ENCODE peak calls at places on chromosomes 7 and 10, in four cellular contexts. One of them, this sample, is unnamed.

GRCh38 chr10:71981024-71981867 is 17.1 kb downstream of the CHST3 start:
- DNase-seq in SK-N-SH: peak; percentile 47
- DNase-seq in mammary epithelial cell: peak; percentile 60
- DNase-seq in CD4-positive, alpha-beta T cell: no peak
- DNase-seq in this sample: no peak

GRCh38 chr10:104521901-104522827 is 118.9 kb upstream of the SORCS3 start:
- DNase-seq in SK-N-SH: peak; percentile 63
- DNase-seq in mammary epithelial cell: no peak
- DNase-seq in CD4-positive, alpha-beta T cell: no peak
- DNase-seq in this sample: no peak

GRCh38 chr7:44376429-44377133 is 51.2 kb upstream of the CAMK2B start:
- DNase-seq in SK-N-SH: peak; percentile 31
- DNase-seq in mammary epithelial cell: no peak
- DNase-seq in CD4-positive, alpha-beta T cell: no peak
- DNase-seq in this sample: no peak

GRCh38 chr10:44975487-44976331 is 2.9 kb downstream of the DEPP1 start:
- DNase-seq in SK-N-SH: no peak
- DNase-seq in mammary epithelial cell: peak; percentile 90
- DNase-seq in CD4-positive, alpha-beta T cell: no peak
- DNase-seq in this sample: no peak

GRCh38 chr10:111990734-111991133 is 192.8 kb downstream of the GPAM start:
- DNase-seq in SK-N-SH: peak; percentile 28
- DNase-seq in mammary epithelial cell: no peak
- DNase-seq in CD4-positive, alpha-beta T cell: no peak
- DNase-seq in this sample: no peak

GRCh38 chr10:60139798-60140566 is 233.6 kb upstream of the CCDC6 start:
- DNase-seq in SK-N-SH: no peak
- DNase-seq in mammary epithelial cell: peak; percentile 49
- DNase-seq in CD4-positive, alpha-beta T cell: no peak
- DNase-seq in this sample: no peak

GRCh38 chr10:15370741-15371701 is at the start of gene FAM171A1:
- DNase-seq in SK-N-SH: peak; percentile 93
- DNase-seq in mammary epithelial cell: peak; percentile 56
- DNase-seq in CD4-positive, alpha-beta T cell: peak; percentile 56
- DNase-seq in this sample: no peak

GRCh38 chr10:73910401-73910763 is 550 bp upstream of the PLAU start:
- DNase-seq in SK-N-SH: peak; percentile 56
- DNase-seq in mammary epithelial cell: peak; percentile 61
- DNase-seq in CD4-positive, alpha-beta T cell: no peak
- DNase-seq in this sample: no peak

GRCh38 chr7:137981668-137982067 is 20.2 kb downstream of the CREB3L2 start:
- DNase-seq in SK-N-SH: no peak
- DNase-seq in mammary epithelial cell: no peak
- DNase-seq in CD4-positive, alpha-beta T cell: no peak
- DNase-seq in this sample: no peak

GRCh38 chr7:25216837-25217236 is 11.4 kb downstream of the NPVF start:
- DNase-seq in SK-N-SH: peak; percentile 48
- DNase-seq in mammary epithelial cell: peak; percentile 20
- DNase-seq in CD4-positive, alpha-beta T cell: no peak
- DNase-seq in this sample: no peak

GRCh38 chr7:111954474-111955311 is 251.5 kb downstream of the DOCK4 start:
- DNase-seq in SK-N-SH: no peak
- DNase-seq in mammary epithelial cell: no peak
- DNase-seq in CD4-positive, alpha-beta T cell: no peak
- DNase-seq in this sample: no peak

GRCh38 chr10:43648392-43649148 is at the start of gene ZNF32:
- DNase-seq in SK-N-SH: peak; percentile 96
- DNase-seq in mammary epithelial cell: peak; percentile 73
- DNase-seq in CD4-positive, alpha-beta T cell: peak; percentile 72
- DNase-seq in this sample: peak; percentile 75

DNA sequence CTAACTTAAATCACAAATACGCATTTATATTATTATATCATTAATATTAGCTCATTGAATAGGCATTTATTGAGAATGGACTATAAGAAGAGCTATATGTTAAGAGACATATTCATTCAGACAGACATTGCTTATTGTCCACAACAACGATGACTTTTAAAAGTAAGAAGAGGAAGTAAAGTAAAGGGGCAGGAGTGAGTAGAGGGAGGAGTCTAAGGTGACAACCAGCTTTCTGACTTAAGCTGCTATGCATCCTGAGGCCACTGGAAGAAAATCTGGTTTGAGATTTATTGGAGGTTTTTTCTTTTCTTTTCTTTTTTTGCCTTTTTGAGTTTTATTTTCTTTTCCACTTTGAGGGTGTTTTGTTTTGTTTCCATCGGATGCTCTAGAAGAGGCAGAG is 723.5 kb downstream of the GRM8 start:
- DNase-seq in SK-N-SH: no peak
- DNase-seq in mammary epithelial cell: no peak
- DNase-seq in CD4-positive, alpha-beta T cell: no peak
- DNase-seq in this sample: no peak
- TF ChIP-seq CTCF in SK-N-SH: no peak
- TF ChIP-seq CTCF in mammary epithelial cell: no peak
- TF ChIP-seq CTCF in CD4-positive, alpha-beta T cell: no peak
- TF ChIP-seq CTCF in this sample: no peak

DNA sequence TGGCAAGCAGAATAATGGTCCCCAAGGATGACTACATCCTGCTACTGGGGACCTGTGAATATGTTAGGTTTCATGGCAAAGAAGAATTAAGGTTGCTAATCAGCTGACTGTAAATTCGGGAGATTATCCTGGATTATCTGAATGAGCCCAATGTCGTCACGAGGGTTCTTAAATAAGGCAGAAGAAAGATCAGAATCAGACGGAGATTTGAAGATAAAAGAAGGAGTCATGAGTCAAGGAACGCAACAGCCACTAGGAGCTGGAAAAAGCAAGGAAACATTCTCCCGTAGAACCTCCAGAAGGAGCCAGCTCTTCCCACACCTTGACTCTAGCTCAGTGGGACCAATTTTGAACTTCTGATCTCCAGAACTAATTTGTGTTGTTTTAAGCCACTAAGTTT is 82.9 kb upstream of the APBB1IP start:
- DNase-seq in SK-N-SH: no peak
- DNase-seq in mammary epithelial cell: no peak
- DNase-seq in CD4-positive, alpha-beta T cell: no peak
- DNase-seq in this sample: no peak
- TF ChIP-seq CTCF in SK-N-SH: no peak
- TF ChIP-seq CTCF in mammary epithelial cell: no peak
- TF ChIP-seq CTCF in CD4-positive, alpha-beta T cell: no peak
- TF ChIP-seq CTCF in this sample: no peak

GRCh38 chr7:101859411-101860106 is 42.1 kb downstream of the CUX1 start:
- DNase-seq in SK-N-SH: no peak
- DNase-seq in mammary epithelial cell: no peak
- DNase-seq in CD4-positive, alpha-beta T cell: no peak
- DNase-seq in this sample: no peak

GRCh38 chr7:101857358-101857794 is 40.0 kb downstream of the CUX1 start:
- DNase-seq in SK-N-SH: peak; percentile 65
- DNase-seq in mammary epithelial cell: no peak
- DNase-seq in CD4-positive, alpha-beta T cell: no peak
- DNase-seq in this sample: no peak

GRCh38 chr7:101858437-101859385 is 41.3 kb downstream of the CUX1 start:
- DNase-seq in SK-N-SH: no peak
- DNase-seq in mammary epithelial cell: no peak
- DNase-seq in CD4-positive, alpha-beta T cell: no peak
- DNase-seq in this sample: no peak

GRCh38 chr7:101854084-101854865 is 36.8 kb downstream of the CUX1 start:
- DNase-seq in SK-N-SH: no peak
- DNase-seq in mammary epithelial cell: no peak
- DNase-seq in CD4-positive, alpha-beta T cell: no peak
- DNase-seq in this sample: no peak

DNA sequence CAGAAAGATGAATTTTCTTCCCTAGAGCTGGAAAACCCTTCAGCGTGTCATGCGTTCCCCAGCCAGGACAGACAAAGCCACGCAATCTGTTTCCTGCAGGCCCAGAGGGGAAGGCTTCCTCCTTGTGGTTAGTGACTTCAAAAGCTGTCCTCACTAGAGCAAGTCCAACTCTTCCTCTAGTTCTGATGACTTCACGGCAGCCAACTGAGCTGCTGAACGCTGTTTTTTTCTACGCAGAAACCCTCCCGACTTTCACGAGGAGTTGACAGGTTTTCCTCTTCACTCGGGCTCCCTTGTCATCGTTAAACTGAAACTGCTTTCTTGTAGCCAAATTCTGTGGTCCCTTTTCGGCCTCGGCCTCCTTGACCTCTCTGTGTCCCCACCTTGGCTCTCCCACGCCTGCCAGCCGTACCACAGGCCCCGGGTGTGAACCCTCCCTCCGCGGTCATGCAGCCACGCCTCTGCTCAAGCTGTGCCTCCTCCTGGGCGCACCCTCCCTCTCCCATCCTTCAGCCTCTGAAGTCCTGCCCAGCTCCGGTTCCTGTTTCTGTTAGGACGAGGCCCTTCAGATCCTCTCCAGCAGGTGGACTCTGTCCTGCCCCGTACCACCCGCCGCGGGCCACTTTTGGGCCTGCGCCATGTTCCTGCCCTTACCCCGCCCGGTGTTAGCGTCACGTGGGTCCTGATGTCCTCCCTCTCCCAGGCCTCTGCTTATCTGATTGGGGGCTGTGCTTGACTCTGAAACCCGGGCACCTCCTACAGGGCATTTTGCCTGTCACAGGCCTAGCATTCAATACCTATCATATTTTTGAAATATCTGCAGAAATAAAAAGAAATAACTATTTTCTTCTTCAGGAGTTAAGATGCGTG is 39.3 kb downstream of the CUX1 start:
- DNase-seq in SK-N-SH: peak; percentile 98
- DNase-seq in mammary epithelial cell: peak; percentile 92
- DNase-seq in CD4-positive, alpha-beta T cell: peak; percentile 63
- DNase-seq in this sample: peak; percentile 79
- TF ChIP-seq CTCF in SK-N-SH: peak; percentile 68
- TF ChIP-seq CTCF in mammary epithelial cell: peak; percentile 65
- TF ChIP-seq CTCF in CD4-positive, alpha-beta T cell: peak; percentile 63
- TF ChIP-seq CTCF in this sample: peak; percentile 46

DNA sequence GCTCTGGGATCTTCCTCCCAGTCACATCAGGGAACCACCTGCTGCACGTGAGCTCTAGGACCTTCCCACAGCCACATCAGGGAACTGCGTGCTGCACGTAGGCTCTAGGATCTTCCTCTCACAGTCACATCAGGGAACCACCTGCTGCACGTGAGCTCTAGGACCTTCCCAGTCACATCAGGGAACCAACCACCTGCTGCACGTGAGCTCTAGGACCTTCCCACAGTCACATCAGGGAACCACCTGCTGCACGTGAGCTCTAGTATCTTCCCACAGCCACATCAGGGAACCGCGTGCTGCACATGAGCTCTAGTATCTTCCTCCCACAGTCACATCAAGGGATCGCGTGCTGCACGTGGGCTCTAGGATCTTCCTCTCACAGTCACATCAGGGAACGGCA is 229.7 kb downstream of the DIP2C start:
- DNase-seq in SK-N-SH: no peak
- DNase-seq in mammary epithelial cell: no peak
- DNase-seq in CD4-positive, alpha-beta T cell: no peak
- DNase-seq in this sample: no peak
- TF ChIP-seq CTCF in SK-N-SH: no peak
- TF ChIP-seq CTCF in mammary epithelial cell: no peak
- TF ChIP-seq CTCF in CD4-positive, alpha-beta T cell: no peak
- TF ChIP-seq CTCF in this sample: no peak

GRCh38 chr10:9858816-9859215 is 1158.9 kb upstream of the CELF2 start:
- DNase-seq in SK-N-SH: no peak
- DNase-seq in mammary epithelial cell: no peak
- DNase-seq in CD4-positive, alpha-beta T cell: no peak
- DNase-seq in this sample: no peak

GRCh38 chr10:9869185-9869584 is 1148.5 kb upstream of the CELF2 start:
- DNase-seq in SK-N-SH: no peak
- DNase-seq in mammary epithelial cell: no peak
- DNase-seq in CD4-positive, alpha-beta T cell: no peak
- DNase-seq in this sample: no peak

GRCh38 chr10:9868499-9868898 is 1149.2 kb upstream of the CELF2 start:
- DNase-seq in SK-N-SH: no peak
- DNase-seq in mammary epithelial cell: no peak
- DNase-seq in CD4-positive, alpha-beta T cell: no peak
- DNase-seq in this sample: no peak

GRCh38 chr10:9860045-9860444 is 1157.6 kb upstream of the CELF2 start:
- DNase-seq in SK-N-SH: no peak
- DNase-seq in mammary epithelial cell: no peak
- DNase-seq in CD4-positive, alpha-beta T cell: no peak
- DNase-seq in this sample: no peak

GRCh38 chr10:9863559-9864121 is 1154.0 kb upstream of the CELF2 start:
- DNase-seq in SK-N-SH: no peak
- DNase-seq in mammary epithelial cell: no peak
- DNase-seq in CD4-positive, alpha-beta T cell: no peak
- DNase-seq in this sample: no peak
- TF ChIP-seq CTCF in SK-N-SH: no peak
- TF ChIP-seq CTCF in mammary epithelial cell: no peak
- TF ChIP-seq CTCF in CD4-positive, alpha-beta T cell: no peak
- TF ChIP-seq CTCF in this sample: no peak

GRCh38 chr10:99369126-99369525 is 40.0 kb downstream of the CNNM1 start:
- DNase-seq in SK-N-SH: no peak
- DNase-seq in mammary epithelial cell: no peak
- DNase-seq in CD4-positive, alpha-beta T cell: no peak
- DNase-seq in this sample: no peak

GRCh38 chr10:99369551-99369950 is 40.4 kb downstream of the CNNM1 start:
- DNase-seq in SK-N-SH: no peak
- DNase-seq in mammary epithelial cell: no peak
- DNase-seq in CD4-positive, alpha-beta T cell: no peak
- DNase-seq in this sample: no peak

GRCh38 chr10:99368646-99369045 is 39.5 kb downstream of the CNNM1 start:
- DNase-seq in SK-N-SH: no peak
- DNase-seq in mammary epithelial cell: no peak
- DNase-seq in CD4-positive, alpha-beta T cell: no peak
- DNase-seq in this sample: no peak

GRCh38 chr10:99372546-99373271 is 43.6 kb downstream of the CNNM1 start:
- DNase-seq in SK-N-SH: no peak
- DNase-seq in mammary epithelial cell: no peak
- DNase-seq in CD4-positive, alpha-beta T cell: no peak
- DNase-seq in this sample: no peak

DNA sequence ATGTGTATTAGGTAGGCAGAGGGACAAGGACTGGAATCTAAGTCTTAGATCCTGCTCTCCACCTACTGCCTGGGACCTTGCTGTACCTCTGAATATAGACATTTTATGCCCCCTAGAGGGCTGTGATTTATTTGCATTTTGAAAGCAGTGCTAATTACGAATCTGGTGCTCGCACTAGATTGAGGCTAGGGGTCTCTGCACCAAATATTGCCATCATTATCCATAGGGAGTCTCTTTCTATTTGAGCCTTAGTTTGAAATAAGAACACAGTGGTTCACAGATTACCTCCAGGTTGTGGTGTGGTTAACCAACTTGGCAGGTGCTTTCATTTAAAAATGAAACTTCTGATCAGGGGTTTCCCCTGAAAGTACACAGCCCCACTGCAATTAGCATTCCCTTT is 41.8 kb downstream of the CNNM1 start:
- DNase-seq in SK-N-SH: peak; percentile 56
- DNase-seq in mammary epithelial cell: peak; percentile 25
- DNase-seq in CD4-positive, alpha-beta T cell: no peak
- DNase-seq in this sample: no peak
- TF ChIP-seq CTCF in SK-N-SH: peak; percentile 56
- TF ChIP-seq CTCF in mammary epithelial cell: peak; percentile 64
- TF ChIP-seq CTCF in CD4-positive, alpha-beta T cell: no peak
- TF ChIP-seq CTCF in this sample: no peak

DNA sequence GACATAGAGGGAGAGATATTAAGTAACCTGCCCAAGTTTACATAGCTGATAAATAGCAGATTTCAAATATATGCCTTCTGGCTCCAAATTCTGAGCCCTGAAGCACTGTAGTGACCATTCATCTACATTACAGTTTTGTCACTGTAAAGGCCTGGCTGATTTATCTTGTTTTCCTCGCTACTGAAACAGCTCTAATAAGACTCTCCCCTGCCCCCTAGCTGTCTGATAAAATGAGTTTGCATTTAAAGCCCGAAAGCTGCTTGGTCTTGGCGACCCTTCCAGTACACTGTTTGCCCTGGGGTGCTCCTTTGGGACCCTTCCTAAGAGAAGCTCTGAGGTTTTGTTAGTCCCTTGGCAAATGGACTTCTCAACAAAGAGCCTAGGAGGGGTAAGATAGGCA is 59.7 kb upstream of the RAB11FIP2 start:
- DNase-seq in SK-N-SH: no peak
- DNase-seq in mammary epithelial cell: peak; percentile 1
- DNase-seq in CD4-positive, alpha-beta T cell: no peak
- DNase-seq in this sample: no peak
- TF ChIP-seq CTCF in SK-N-SH: peak; percentile 52
- TF ChIP-seq CTCF in mammary epithelial cell: peak; percentile 40
- TF ChIP-seq CTCF in CD4-positive, alpha-beta T cell: peak; percentile 20
- TF ChIP-seq CTCF in this sample: no peak

This sample was measured in natural killer cell.